ENCODE peak calls at places on chromosomes 16 and 17, in five cellular contexts. Z, H, A, Y and V are unnamed samples.

GRCh38 chr16:79972053-79972704 is 371.6 kb upstream of the MAF start:
- DNase-seq in H (no peak), A (no peak), Z (peak; percentile 29), Y (no peak), V (no peak)

GRCh38 chr16:30949655-30950515 is 1.0 kb downstream of the ORAI3 start:
- DNase-seq in Z (peak; percentile 84), H (peak; percentile 87), A (peak; percentile 80), Y (peak; percentile 67), V (peak; percentile 80)

GRCh38 chr17:68910256-68910705 is 44.9 kb downstream of the ABCA8 start:
- DNase-seq in Y (no peak), H (no peak), A (no peak), Z (no peak), V (no peak)

GRCh38 chr16:88880226-88881051 is 14.0 kb upstream of the PABPN1L start:
- DNase-seq in Z (no peak), Y (no peak), H (no peak), A (no peak), V (no peak)

GRCh38 chr16:15715221-15715620 is 65.2 kb downstream of the NDE1 start:
- DNase-seq in Z (no peak), H (no peak), Y (no peak), A (no peak), V (no peak)

GRCh38 chr17:27382025-27382424 is 74.2 kb upstream of the KSR1 start:
- DNase-seq in H (no peak), Z (no peak), Y (no peak), A (no peak), V (no peak)

GRCh38 chr17:63406689-63407330 is 39.3 kb downstream of the CYB561 start:
- DNase-seq in Y (peak; percentile 75), H (peak; percentile 87), A (peak; percentile 95), Z (peak; percentile 92), V (peak; percentile 67)

GRCh38 chr16:84595052-84595481 is 22.8 kb downstream of the COTL1 start:
- DNase-seq in H (peak; percentile 22), A (peak; percentile 55), Z (no peak), Y (peak; percentile 87), V (no peak)

GRCh38 chr17:45298546-45299285 is 18.1 kb downstream of the MAP3K14 start:
- DNase-seq in Y (no peak), H (no peak), A (no peak), Z (no peak), V (no peak)

GRCh38 chr17:27361695-27362094 is 67.8 kb downstream of the WSB1 start:
- DNase-seq in H (no peak), A (no peak), Y (no peak), Z (no peak), V (no peak)

GRCh38 chr17:49519781-49520180 is 24.7 kb downstream of the NGFR start:
- DNase-seq in A (no peak), H (peak; percentile 21), Y (no peak), Z (no peak), V (no peak)

GRCh38 chr17:73754886-73755285 is 110.6 kb upstream of the SDK2 start:
- DNase-seq in A (no peak), Y (no peak), Z (no peak), H (no peak), V (no peak)

GRCh38 chr17:37676115-37676925 is 33.1 kb upstream of the DDX52 start:
- DNase-seq in Z (no peak), Y (no peak), A (peak; percentile 53), H (no peak), V (no peak)

GRCh38 chr16:265711-266110 is 10.0 kb downstream of the RGS11 start:
- DNase-seq in Y (peak; percentile 49), A (no peak), Z (no peak), H (peak; percentile 24), V (no peak)

GRCh38 chr17:19812407-19812806 is 55.3 kb downstream of the ULK2 start:
- DNase-seq in Z (peak; percentile 50), A (no peak), Y (no peak), H (no peak), V (no peak)
- TF ChIP-seq CTCF in Z (peak; percentile 46), A (no peak), Y (no peak), H (peak; percentile 56), V (no peak)

GRCh38 chr17:3884188-3884587 is 8.7 kb downstream of the CAMKK1 start:
- DNase-seq in Z (no peak), Y (no peak), H (no peak), A (no peak), V (no peak)

GRCh38 chr17:3887394-3887793 is 5.5 kb downstream of the CAMKK1 start:
- DNase-seq in Y (no peak), A (no peak), Z (no peak), H (no peak), V (no peak)

GRCh38 chr17:3886776-3887175 is 6.1 kb downstream of the CAMKK1 start:
- DNase-seq in A (peak; percentile 54), Y (no peak), Z (no peak), H (no peak), V (peak; percentile 50)

GRCh38 chr17:3885271-3885670 is 7.6 kb downstream of the CAMKK1 start:
- DNase-seq in Y (no peak), H (no peak), Z (no peak), A (no peak), V (no peak)

GRCh38 chr17:3885970-3886369 is 6.9 kb downstream of the CAMKK1 start:
- DNase-seq in Y (no peak), A (no peak), H (no peak), Z (peak; percentile 73), V (no peak)
- H3K4me1 ChIP-seq in Y (peaks cover 37% of the 10 kb centered on the region), A (peaks cover 14% of the 10 kb centered on the region), H (no peaks in the 10 kb centered on the region), Z (peaks cover 55% of the 10 kb centered on the region), V (peaks cover 22% of the 10 kb centered on the region)

GRCh38 chr17:77374170-77374936 is 233.6 kb downstream of the SEC14L1 start:
- DNase-seq in Y (peak; percentile 87), A (peak; percentile 71), H (peak; percentile 96), Z (no peak), V (peak; percentile 80)
- TF ChIP-seq CTCF in Y (no peak), A (no peak), H (peak; percentile 59), Z (no peak), V (peak; percentile 4)

DNA sequence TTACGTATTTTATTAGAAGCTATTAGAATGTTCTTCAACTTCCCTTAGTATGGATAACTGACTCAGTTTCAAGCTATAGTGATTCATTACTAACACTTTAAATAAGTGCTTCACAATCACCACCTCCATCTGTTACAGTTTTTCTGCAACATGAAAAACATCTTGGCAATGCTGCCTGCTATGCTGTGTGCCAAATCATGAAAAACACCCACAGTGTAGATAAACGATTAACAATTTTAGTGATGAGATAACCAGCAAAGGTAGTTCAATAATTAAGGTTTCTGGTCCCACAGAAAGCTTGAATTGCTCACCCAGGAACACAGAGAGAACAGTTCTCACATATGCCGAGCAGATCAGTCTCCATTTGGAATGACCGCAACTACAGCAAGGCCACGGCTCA is 51.4 kb upstream of the SLC25A19 start:
- DNase-seq in H (no peak), Y (no peak), A (no peak), Z (no peak), V (no peak)
- H3K4me1 ChIP-seq in H (peaks cover 16% of the 10 kb centered on the region), Y (peaks cover 36% of the 10 kb centered on the region), A (peaks cover 27% of the 10 kb centered on the region), Z (peaks cover 1% of the 10 kb centered on the region), V (peaks cover 21% of the 10 kb centered on the region)

DNA sequence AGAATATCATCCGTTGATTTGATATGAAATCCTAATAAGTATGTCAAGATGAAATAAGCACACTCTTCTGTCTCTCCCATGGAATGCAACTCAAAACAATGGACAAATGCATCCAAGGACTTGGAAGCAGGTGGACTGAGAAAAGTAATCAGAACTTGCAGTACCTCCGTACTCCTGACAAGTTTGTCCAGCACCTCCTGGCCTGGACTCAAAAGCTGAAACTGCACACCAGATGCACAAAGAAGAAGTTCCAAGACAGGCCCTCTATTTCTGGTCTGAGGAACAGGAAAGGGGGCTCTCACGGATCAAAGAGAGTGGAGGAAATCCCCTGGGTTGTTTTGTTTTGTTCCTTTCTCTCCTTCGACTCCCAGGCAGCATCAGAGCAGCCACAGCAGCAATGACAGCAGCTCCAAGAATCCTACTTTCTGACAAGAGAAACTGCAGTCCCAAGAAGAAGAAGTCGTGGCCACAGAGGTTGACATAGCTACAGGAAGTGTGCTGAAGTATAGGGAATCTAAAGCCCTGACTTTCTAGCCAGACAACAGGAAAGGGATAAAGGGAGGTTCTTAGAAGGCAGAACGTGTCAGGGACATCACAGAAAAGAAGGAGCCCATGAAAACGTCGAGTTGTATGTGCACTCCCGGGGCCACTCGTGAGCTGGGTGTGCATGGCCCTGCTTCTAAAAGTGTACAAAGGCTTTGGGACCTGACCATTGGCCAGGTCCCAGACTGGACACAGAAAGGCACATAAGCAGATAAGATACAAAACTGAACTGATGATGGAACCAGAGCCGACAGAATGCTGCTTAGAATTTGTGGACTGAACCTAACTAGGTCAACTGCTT is 29.3 kb downstream of the AKAP10 start:
- DNase-seq in Z (peak; percentile 24), Y (no peak), A (no peak), H (no peak), V (no peak)
- TF ChIP-seq CTCF in Z (no peak), Y (no peak), A (no peak), H (no peak), V (no peak)

DNA sequence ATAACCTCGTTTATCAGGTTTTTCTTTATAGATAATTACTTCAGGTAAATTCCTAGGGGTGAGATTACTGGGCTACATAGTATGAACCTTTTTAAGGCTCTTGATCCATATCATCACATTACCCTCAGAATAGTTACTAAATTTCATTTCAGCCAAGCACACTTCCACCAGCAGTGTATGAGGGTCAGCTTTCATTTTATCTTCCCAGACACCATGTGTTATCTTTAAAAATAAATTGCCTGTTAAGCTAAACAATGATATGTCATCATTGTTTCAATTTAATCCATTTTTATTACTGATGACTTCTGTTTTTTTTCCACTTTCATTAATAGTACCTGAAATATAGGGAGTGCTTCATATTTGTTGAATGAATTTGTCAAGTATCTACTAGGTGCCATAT is 33.4 kb downstream of the PRKCA start:
- DNase-seq in Z (no peak), H (no peak), A (no peak), Y (no peak), V (no peak)
- H3K4me1 ChIP-seq in Z (peaks cover 15% of the 10 kb centered on the region), H (no peaks in the 10 kb centered on the region), A (no peaks in the 10 kb centered on the region), Y (peaks cover 20% of the 10 kb centered on the region), V (no peaks in the 10 kb centered on the region)

GRCh38 chr17:43766413-43767052 is 7.9 kb upstream of the SOST start:
- DNase-seq in A (peak; percentile 83), Z (peak; percentile 76), Y (peak; percentile 71), H (peak; percentile 68), V (no peak)
- TF ChIP-seq CTCF in A (peak; percentile 66), Z (peak; percentile 96), Y (no peak), H (peak; percentile 88), V (peak; percentile 61)